ENCODE peak calls at places on chromosomes 3 and 15, in four cellular contexts. W is GM23248; M is uterus; K is CD8-positive, alpha-beta T cell. Y is an unnamed sample.
A peak's percentile ranks its signal among the peaks of the same experiment; 100 is the strongest.

GRCh38 chr3:30689202-30689641 is 82.8 kb downstream of the TGFBR2 start:
- DNase-seq in W (peak; percentile 70), M (no peak), K (no peak), Y (no peak)

GRCh38 chr3:46955801-46956259 is 20.7 kb downstream of the CCDC12 start:
- DNase-seq in M (no peak), W (no peak), K (no peak), Y (no peak)

GRCh38 chr15:56765252-56765651 is 31.9 kb upstream of the ZNF280D start:
- DNase-seq in M (peak; percentile 22), W (peak; percentile 62), K (no peak), Y (no peak)

GRCh38 chr15:55353030-55353429 is 34.0 kb downstream of the PIGB start:
- DNase-seq in M (no peak), W (no peak), K (no peak), Y (no peak)

GRCh38 chr3:152682477-152682876 is 152.5 kb upstream of the P2RY1 start:
- DNase-seq in K (no peak), M (no peak), W (no peak), Y (no peak)

GRCh38 chr3:177051419-177051818 is 145.9 kb downstream of the TBL1XR1 start:
- DNase-seq in M (no peak), K (no peak), W (no peak), Y (no peak)

GRCh38 chr15:57005244-57005643 is 86.8 kb downstream of the TCF12 start:
- DNase-seq in K (no peak), M (no peak), W (no peak), Y (no peak)

GRCh38 chr15:81001180-81002003 is 669 bp downstream of the TLNRD1 start:
- DNase-seq in W (peak; percentile 89), M (peak; percentile 47), K (peak; percentile 47), Y (no peak)

GRCh38 chr15:83288381-83288801 is 3.9 kb upstream of the BNC1 start:
- DNase-seq in W (peak; percentile 20), M (no peak), K (no peak), Y (no peak)

GRCh38 chr15:101124731-101125558 is 126.9 kb downstream of the CHSY1 start:
- DNase-seq in M (no peak), W (peak; percentile 99), K (no peak), Y (no peak)

GRCh38 chr3:44415421-44415820 is 62.0 kb downstream of the ZNF445 start:
- DNase-seq in W (no peak), K (no peak), M (no peak), Y (peak; percentile 28)

GRCh38 chr3:124792341-124793034 is 62.2 kb downstream of the UMPS start:
- DNase-seq in W (peak; percentile 35), K (no peak), M (no peak), Y (no peak)

GRCh38 chr3:124529826-124530571 is 200.3 kb upstream of the UMPS start:
- DNase-seq in M (no peak), K (no peak), W (peak; percentile 34), Y (no peak)

GRCh38 chr3:3165241-3165640 is 14.2 kb downstream of the CRBN start:
- DNase-seq in M (no peak), K (no peak), W (no peak), Y (no peak)

GRCh38 chr3:13550257-13550693 is 1.4 kb downstream of the FBLN2 start:
- DNase-seq in M (no peak), W (no peak), K (no peak), Y (no peak)
- H3K4me3 ChIP-seq in M (peak overlapping the region; percentile 21), W (peak overlapping the region; percentile 70), K (peak overlapping the region; percentile 20), Y (peak overlapping the region; percentile 77)

GRCh38 chr15:26738996-26739395 is 33.9 kb downstream of the GABRB3 start:
- DNase-seq in M (no peak), W (no peak), K (no peak), Y (no peak)
- H3K4me3 ChIP-seq in M (no peak overlapping the region), W (no peak overlapping the region), K (no peak overlapping the region), Y (no peak overlapping the region)

GRCh38 chr15:90684281-90684680 is 32.9 kb upstream of the BLM start:
- DNase-seq in W (no peak), K (no peak), M (no peak), Y (no peak)

GRCh38 chr15:90685688-90686434 is 31.3 kb upstream of the BLM start:
- DNase-seq in M (no peak), K (no peak), W (no peak), Y (no peak)

GRCh38 chr15:90683876-90684275 is 33.3 kb upstream of the BLM start:
- DNase-seq in K (no peak), M (no peak), W (no peak), Y (no peak)

GRCh38 chr15:90683371-90683770 is 33.8 kb upstream of the BLM start:
- DNase-seq in W (no peak), M (no peak), K (no peak), Y (no peak)

DNA sequence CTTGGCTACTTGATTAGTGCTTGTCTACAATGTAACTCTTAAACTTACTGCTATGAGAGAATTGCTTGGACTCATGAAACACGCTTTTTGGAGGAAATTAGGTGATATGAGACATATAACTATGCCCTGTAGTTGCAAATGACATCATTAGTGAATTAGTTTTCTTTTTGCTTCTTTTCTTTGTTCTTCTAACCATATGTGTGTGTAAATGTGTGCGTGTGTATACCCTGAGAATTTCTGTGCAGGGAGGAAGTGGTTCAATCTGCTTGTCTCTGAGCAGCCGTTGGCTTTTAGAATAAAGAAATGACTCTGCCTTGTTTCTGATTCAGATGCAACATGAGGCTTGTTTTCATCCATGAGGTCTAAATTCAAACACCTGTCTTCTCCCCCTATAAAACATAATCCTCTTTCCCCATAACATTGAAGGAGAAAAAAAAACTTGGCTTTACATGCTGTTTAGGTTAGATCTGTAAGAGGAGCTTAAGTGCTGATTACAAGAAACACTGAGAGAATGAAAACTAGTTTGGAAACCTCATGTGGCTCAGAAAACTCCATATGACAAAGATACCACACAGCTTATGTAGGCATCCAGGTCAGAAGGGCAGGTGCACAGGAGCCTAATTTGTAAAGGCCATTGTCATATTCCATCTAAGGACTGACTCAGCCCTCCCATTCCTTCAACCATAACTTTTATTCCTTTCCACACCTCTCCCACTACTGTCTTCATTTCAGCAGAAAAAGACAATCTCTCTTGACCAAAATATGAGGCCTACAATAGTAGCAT is 30.5 kb upstream of the BLM start:
- DNase-seq in K (no peak), W (no peak), M (no peak), Y (no peak)
- H3K4me3 ChIP-seq in K (no peak overlapping the region), W (no peak overlapping the region), M (no peak overlapping the region), Y (no peak overlapping the region)

DNA sequence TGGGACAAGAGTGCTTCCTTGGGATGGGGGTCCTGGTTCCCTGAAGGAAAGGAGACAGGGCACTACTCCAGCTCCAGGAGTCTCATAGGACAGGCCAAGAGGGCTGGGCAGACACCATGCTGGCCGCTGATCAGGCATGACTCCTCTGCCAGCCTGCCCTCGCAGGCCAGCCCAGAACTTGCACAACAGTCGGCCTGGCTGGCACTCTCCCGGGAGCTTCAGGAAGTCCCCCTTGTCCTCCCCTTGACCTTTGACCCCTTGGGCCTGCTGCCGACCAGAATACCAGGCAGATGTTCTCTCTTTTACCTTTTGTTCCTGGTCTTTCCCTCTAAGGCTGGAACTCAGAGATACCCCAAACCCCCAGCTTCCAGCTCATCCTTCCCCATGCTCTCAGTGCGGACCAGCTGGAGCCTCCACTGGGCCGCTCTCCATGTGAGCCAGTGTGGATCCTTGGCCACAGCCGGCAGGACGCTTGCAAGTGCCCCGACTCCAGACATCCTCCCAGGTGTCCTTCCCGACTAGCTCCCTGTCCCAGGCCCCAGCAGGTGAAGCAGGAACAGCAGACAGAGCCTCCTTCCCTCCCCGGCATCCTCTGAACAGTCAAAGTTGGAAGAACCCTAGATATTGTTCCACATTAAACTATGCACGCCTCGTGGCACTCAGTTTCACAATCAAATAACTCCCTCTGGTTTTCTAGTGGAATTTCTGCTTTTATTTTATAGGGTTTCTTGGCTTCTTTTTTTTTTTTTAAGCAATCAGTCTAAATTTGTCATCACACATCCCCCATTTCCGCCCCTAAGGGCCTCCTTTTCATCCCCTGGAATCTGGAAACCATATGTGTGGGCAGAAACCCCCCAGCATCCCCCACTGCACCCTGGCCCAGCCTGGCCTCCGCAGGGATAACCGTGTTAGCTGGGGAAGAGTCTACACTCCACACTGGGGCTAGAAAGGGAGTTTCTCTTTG is 15.7 kb downstream of the VPS18 start:
- DNase-seq in W (peak; percentile 54), K (no peak), M (no peak), Y (no peak)
- H3K4me3 ChIP-seq in W (no peak overlapping the region), K (no peak overlapping the region), M (no peak overlapping the region), Y (no peak overlapping the region)

DNA sequence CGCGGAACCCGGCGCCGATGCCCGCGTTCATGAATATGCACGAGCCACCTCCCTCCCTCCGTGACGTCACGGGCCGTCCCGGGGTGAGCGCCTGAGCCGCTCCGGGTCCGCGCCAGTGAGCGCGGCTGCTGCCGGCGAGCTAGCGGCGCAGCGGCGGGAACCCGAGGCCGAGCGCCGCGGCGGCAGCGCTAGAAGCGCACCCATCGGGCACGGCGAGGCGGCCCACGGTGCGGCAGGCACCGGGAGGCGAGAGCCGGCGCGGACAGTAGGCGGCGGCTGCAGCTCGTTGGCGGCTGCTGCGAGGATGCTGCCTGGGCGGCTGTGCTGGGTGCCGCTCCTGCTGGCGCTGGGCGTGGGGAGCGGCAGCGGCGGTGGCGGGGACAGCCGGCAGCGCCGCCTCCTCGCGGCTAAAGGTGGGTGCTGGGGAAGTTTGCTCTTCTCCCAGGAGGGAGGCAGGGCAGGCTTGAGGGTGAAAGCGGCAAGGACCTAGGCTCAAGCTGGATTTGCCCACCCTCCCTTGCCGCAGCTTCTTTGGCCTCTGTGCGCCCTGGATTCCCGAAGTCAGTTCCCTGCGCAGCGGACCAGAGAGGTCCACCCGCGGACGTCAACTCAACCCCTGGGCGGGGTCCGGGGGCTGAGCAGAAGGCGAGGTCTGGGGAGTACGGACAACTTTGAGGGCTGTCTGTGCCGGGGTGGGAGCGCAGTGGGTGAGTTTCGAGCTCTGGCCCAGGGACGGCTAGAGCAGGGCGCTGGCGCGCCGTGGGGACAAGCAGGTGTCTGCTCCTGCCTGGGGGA is at the start of gene CLSTN2:
- DNase-seq in M (peak; percentile 72), W (peak; percentile 66), K (no peak), Y (no peak)
- H3K4me3 ChIP-seq in M (peak within 1 kb of the TSS; percentile 76), W (peak within 1 kb of the TSS; percentile 59), K (no peak within 1 kb of the TSS), Y (peak within 1 kb of the TSS; percentile 81)

DNA sequence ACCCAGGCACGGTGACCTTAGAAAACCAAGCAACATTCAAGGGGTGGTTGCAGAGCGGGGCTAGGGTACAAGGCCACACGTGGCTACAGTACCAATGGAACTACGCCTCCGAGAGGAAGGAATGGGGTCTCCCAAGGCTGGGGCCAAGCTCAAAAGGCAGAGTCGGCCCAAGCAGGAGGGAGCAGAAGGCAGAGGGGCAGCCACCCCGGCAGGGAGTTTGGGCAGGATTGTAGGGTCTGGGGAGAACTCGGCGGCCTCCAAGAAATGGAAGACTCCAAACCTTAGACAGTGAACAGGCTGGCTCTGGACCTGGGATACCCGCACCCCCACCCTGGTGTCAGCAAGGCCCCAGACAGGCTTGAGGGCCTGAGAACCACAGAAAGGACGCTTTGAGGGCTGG is 28.7 kb downstream of the ATRIP start:
- DNase-seq in K (no peak), W (no peak), M (no peak), Y (no peak)
- H3K4me3 ChIP-seq in K (no peak overlapping the region), W (no peak overlapping the region), M (no peak overlapping the region), Y (no peak overlapping the region)